ENCODE peak calls at places on chromosomes 6 and 20, in five cellular contexts. F, O, R, M and N are unnamed samples.
A peak's percentile ranks its signal among the peaks of the same experiment; 100 is the strongest.

GRCh38 chr6:82145926-82146452 is 101.6 kb downstream of the IBTK start:
- DNase-seq in F (no peak), O (no peak), R (no peak), M (no peak), N (no peak)

GRCh38 chr20:37329481-37330165 is 16.3 kb upstream of the SRC start:
- DNase-seq in F (no peak), O (no peak), R (peak; percentile 60), M (no peak), N (no peak)

GRCh38 chr6:165876568-165876967 is 213.5 kb upstream of the PDE10A start:
- DNase-seq in F (no peak), O (peak; percentile 50), R (no peak), M (peak; percentile 95), N (no peak)

GRCh38 chr20:16459019-16459700 is 114.1 kb downstream of the KIF16B start:
- DNase-seq in F (no peak), O (no peak), R (no peak), M (peak; percentile 66), N (no peak)

GRCh38 chr20:17518339-17519052 is 12.7 kb downstream of the BFSP1 start:
- DNase-seq in F (no peak), O (no peak), R (no peak), M (peak; percentile 43), N (no peak)

GRCh38 chr6:147941143-147941542 is 401.5 kb upstream of the SASH1 start:
- DNase-seq in F (no peak), O (no peak), R (no peak), M (no peak), N (no peak)

GRCh38 chr6:3777695-3778461 is 26.4 kb upstream of the PXDC1 start:
- DNase-seq in F (no peak), O (no peak), R (no peak), M (no peak), N (no peak)

GRCh38 chr6:38141045-38141444 is 321.5 kb downstream of the ZFAND3 start:
- DNase-seq in F (no peak), O (no peak), R (peak; percentile 18), M (no peak), N (no peak)

GRCh38 chr6:121437861-121438651 is 2.6 kb downstream of the GJA1 start:
- DNase-seq in F (no peak), O (no peak), R (no peak), M (no peak), N (no peak)

GRCh38 chr6:6595025-6595424 is 6.5 kb downstream of the LY86 start:
- DNase-seq in F (no peak), O (no peak), R (no peak), M (no peak), N (no peak)

GRCh38 chr20:53578492-53579222 is 15.0 kb downstream of the ZNF217 start:
- DNase-seq in F (peak; percentile 47), O (peak; percentile 51), R (peak; percentile 94), M (no peak), N (no peak)

GRCh38 chr6:168388641-168389633 is 52.0 kb upstream of the SMOC2 start:
- DNase-seq in F (peak; percentile 75), O (no peak), R (peak; percentile 40), M (no peak), N (no peak)

GRCh38 chr6:7691675-7692452 is 34.0 kb upstream of the BMP6 start:
- DNase-seq in F (no peak), O (peak; percentile 19), R (peak; percentile 78), M (no peak), N (no peak)

GRCh38 chr6:132768051-132768517 is 10.4 kb upstream of the VNN2 start:
- DNase-seq in F (peak; percentile 52), O (peak; percentile 21), R (peak; percentile 55), M (no peak), N (no peak)

GRCh38 chr20:58174708-58175287 is 53.7 kb downstream of the ANKRD60 start:
- DNase-seq in F (no peak), O (peak; percentile 13), R (no peak), M (peak; percentile 87), N (no peak)

GRCh38 chr6:134247271-134247833 is 70.6 kb downstream of the SGK1 start:
- DNase-seq in F (no peak), O (peak; percentile 19), R (no peak), M (no peak), N (no peak)

GRCh38 chr6:117352466-117353081 is 73.2 kb downstream of the ROS1 start:
- DNase-seq in F (no peak), O (no peak), R (peak; percentile 29), M (no peak), N (no peak)

GRCh38 chr20:45951474-45951873 is 17.0 kb downstream of the PCIF1 start:
- DNase-seq in F (no peak), O (no peak), R (no peak), M (no peak), N (no peak)

GRCh38 chr6:119915971-119916370 is 566.4 kb upstream of the MAN1A1 start:
- DNase-seq in F (no peak), O (no peak), R (no peak), M (no peak), N (no peak)

GRCh38 chr20:59403261-59403961 is 103.0 kb downstream of the EDN3 start:
- DNase-seq in F (peak; percentile 53), O (peak; percentile 62), R (no peak), M (no peak), N (peak; percentile 72)

GRCh38 chr6:55853008-55854001 is 22.1 kb downstream of the BMP5 start:
- DNase-seq in F (no peak), O (no peak), R (no peak), M (no peak), N (no peak)

GRCh38 chr6:42532038-42532669 is 31.7 kb upstream of the UBR2 start:
- DNase-seq in F (no peak), O (no peak), R (peak; percentile 64), M (no peak), N (no peak)

DNA sequence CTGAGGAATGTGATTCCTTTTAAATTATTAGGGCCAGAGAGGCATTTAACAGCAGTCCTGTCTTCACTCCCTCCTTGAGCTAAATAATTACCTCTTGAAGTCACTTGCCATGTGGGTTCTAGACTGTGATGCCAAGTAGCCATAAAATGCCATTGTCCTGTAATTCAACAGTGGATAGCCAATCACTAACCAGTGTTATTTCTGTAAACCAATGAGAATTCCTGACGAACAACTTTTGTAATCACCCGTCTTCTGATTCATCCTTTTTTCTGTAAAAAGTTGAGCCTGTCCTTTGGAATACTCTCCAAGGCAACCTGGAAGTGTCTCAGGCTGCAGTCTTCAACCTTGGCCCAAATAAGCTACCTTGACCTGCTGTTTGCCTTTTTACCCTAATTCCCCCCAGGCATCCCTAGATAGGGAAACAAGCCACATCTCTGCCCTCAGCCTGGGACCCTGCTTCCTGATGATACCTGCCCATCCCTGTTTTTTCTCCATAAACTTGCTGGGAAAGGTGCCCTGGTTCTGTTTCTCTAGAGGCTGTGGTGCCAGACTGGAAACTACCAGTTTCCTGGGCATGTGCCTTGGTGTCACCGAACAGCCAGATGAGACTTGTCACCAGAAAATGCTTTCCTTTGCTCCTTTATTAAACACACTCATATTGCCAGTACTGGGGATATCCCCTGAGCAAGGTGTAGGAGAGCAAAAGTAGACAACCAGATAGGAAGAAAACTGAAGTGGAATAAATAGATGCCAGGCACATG is 16.6 kb downstream of the SRSF3 start:
- DNase-seq in F (no peak), O (no peak), R (no peak), M (peak; percentile 26), N (peak; percentile 35)
- TF ChIP-seq POLR2AphosphoS5 in F (no peak), O (no peak), R (no peak), M (no peak), N (no peak)

GRCh38 chr6:34532230-34532629 is 23.9 kb downstream of the SPDEF start:
- DNase-seq in F (no peak), O (no peak), R (no peak), M (no peak), N (no peak)
- H3K4me3 ChIP-seq in F (no peak overlapping the region), O (peak overlapping the region; percentile 4), R (no peak overlapping the region), M (peak overlapping the region; percentile 38), N (no peak overlapping the region)

GRCh38 chr6:28545955-28546354 is 20.3 kb downstream of the GPX5 start:
- DNase-seq in F (no peak), O (no peak), R (no peak), M (no peak), N (no peak)
- TF ChIP-seq EP300 in F (no peak), O (no peak), R (no peak), M (no peak), N (no peak)

GRCh38 chr20:34388000-34388399 is 24.9 kb downstream of the ITCH start:
- DNase-seq in F (no peak), O (no peak), R (no peak), M (no peak), N (no peak)

GRCh38 chr20:34388678-34389077 is 25.6 kb downstream of the ITCH start:
- DNase-seq in F (no peak), O (no peak), R (no peak), M (no peak), N (no peak)

GRCh38 chr20:34389206-34389953 is 26.3 kb downstream of the ITCH start:
- DNase-seq in F (no peak), O (no peak), R (no peak), M (no peak), N (no peak)

GRCh38 chr20:34385464-34385863 is 22.4 kb downstream of the ITCH start:
- DNase-seq in F (no peak), O (no peak), R (no peak), M (no peak), N (no peak)

DNA sequence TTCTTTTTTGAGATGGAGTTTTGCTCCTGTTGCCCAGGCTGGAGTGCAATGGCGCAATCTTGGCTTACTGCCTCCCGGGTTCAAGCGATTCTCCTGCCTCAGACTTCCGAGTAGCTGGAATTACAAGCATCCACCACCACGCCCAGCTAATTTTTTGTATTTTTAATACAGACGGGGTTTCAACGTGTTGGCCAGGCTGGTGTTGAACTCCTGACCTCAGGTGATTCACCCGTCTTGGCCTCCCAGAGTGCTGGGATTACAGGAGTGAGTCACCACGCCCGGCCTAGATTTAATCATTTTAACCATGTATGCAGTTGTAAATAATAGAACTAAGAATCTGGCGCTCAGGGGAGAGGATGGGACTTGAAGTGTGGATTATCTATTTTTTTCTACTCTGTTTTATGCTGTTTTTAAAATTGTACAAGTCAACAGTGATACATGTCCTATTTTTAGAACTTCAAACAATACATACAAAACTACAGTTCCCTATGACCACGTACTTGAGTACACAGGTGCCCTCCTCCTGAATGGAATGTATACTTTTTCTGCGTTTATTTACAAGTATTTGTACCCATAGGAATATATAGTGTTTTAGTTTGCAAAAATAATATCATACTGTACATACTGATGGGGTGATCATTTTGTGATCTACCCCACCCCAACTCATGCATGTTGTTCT is 27.8 kb downstream of the ITCH start:
- DNase-seq in F (peak; percentile 63), O (peak; percentile 43), R (peak; percentile 85), M (peak; percentile 73), N (peak; percentile 70)
- TF ChIP-seq POLR2AphosphoS5 in F (peak; percentile 72), O (no peak), R (no peak), M (no peak), N (no peak)

GRCh38 chr6:113630365-113630737 is 226.8 kb upstream of the MARCKS start:
- DNase-seq in F (no peak), O (no peak), R (no peak), M (no peak), N (no peak)
- H3K4me3 ChIP-seq in F (no peak overlapping the region), O (no peak overlapping the region), R (no peak overlapping the region), M (no peak overlapping the region), N (peak overlapping the region; percentile 27)